ENCODE peak calls at places on chromosomes 5 and 9, in five cellular contexts. T is GM23248, W is GM23338, D is neural progenitor cell, K is HCT116. A is an unnamed sample.

GRCh38 chr5:152673601-152674000 is 268.5 kb upstream of the NMUR2 start:
- DNase-seq in D (no peak), T (no peak), W (no peak), K (no peak), A (peak; percentile 7)

GRCh38 chr5:106121972-106122605 is 1548.6 kb downstream of the EFNA5 start:
- DNase-seq in D (peak; percentile 22), T (peak; percentile 46), K (peak; percentile 8), W (peak; percentile 66), A (peak; percentile 9)

GRCh38 chr5:150461231-150461630 is 11.7 kb upstream of the RPS14 start:
- DNase-seq in W (peak; percentile 42), T (no peak), K (no peak), D (no peak), A (peak; percentile 37)

GRCh38 chr9:121499427-121500164 is at the start of gene GGTA1:
- DNase-seq in W (peak; percentile 67), K (no peak), D (peak; percentile 84), T (peak; percentile 77), A (peak; percentile 81)

GRCh38 chr9:935348-935965 is 41.0 kb upstream of the DMRT3 start:
- DNase-seq in W (no peak), D (no peak), K (no peak), T (peak; percentile 41), A (peak; percentile 33)

GRCh38 chr9:93093449-93094293 is 2.3 kb upstream of the CARD19 start:
- DNase-seq in W (no peak), D (no peak), K (no peak), T (no peak), A (peak; percentile 47)

GRCh38 chr5:179316961-179317360 is 28.3 kb downstream of the ADAMTS2 start:
- DNase-seq in W (no peak), D (no peak), K (no peak), T (no peak), A (no peak)

GRCh38 chr9:1462626-1463308 is 412.6 kb downstream of the DMRT2 start:
- DNase-seq in K (no peak), T (no peak), D (no peak), W (no peak), A (no peak)

GRCh38 chr9:134855900-134856377 is 24.7 kb upstream of the FCN2 start:
- DNase-seq in D (no peak), T (no peak), K (no peak), W (no peak), A (no peak)

GRCh38 chr9:14752271-14752670 is 29.7 kb upstream of the CER1 start:
- DNase-seq in W (no peak), D (no peak), T (no peak), K (no peak), A (no peak)

GRCh38 chr9:89815061-89815902 is 210.5 kb downstream of the GADD45G start:
- DNase-seq in D (no peak), T (no peak), K (no peak), W (no peak), A (no peak)

GRCh38 chr9:85941617-85941930 is 628 bp downstream of the NAA35 start:
- DNase-seq in T (peak; percentile 53), K (no peak), D (no peak), W (peak; percentile 55), A (no peak)

GRCh38 chr5:143646961-143647360 is 165.0 kb upstream of the HMHB1 start:
- DNase-seq in K (no peak), W (no peak), T (no peak), D (no peak), A (no peak)

GRCh38 chr5:88021141-88021540 is 247.5 kb downstream of the TMEM161B start:
- DNase-seq in T (no peak), K (no peak), W (peak; percentile 20), D (no peak), A (no peak)

GRCh38 chr5:83095973-83096539 is 18.7 kb downstream of the XRCC4 start:
- DNase-seq in T (peak; percentile 94), D (no peak), K (peak; percentile 74), W (no peak), A (peak; percentile 67)

GRCh38 chr9:73347720-73348119 is 196.1 kb downstream of the ANXA1 start:
- DNase-seq in W (no peak), K (no peak), D (no peak), T (no peak), A (no peak)

GRCh38 chr5:138438003-138438723 is 694 bp upstream of the REEP2 start:
- DNase-seq in T (no peak), D (peak; percentile 33), W (no peak), K (no peak), A (no peak)

GRCh38 chr9:15697459-15697858 is 144.6 kb downstream of the CCDC171 start:
- DNase-seq in K (no peak), D (no peak), W (no peak), T (peak; percentile 84), A (no peak)

GRCh38 chr9:124030969-124031451 is 19.4 kb downstream of the LHX2 start:
- DNase-seq in W (no peak), T (peak; percentile 54), K (no peak), D (no peak), A (no peak)

GRCh38 chr5:140925806-140926205 is 293 bp upstream of the PCDHAC1 start:
- DNase-seq in D (no peak), K (no peak), T (no peak), W (peak; percentile 54), A (no peak)

GRCh38 chr9:132163876-132164603 is 2.2 kb downstream of the NTNG2 start:
- DNase-seq in T (no peak), W (peak; percentile 63), K (no peak), D (peak; percentile 67), A (no peak)

GRCh38 chr5:170597109-170597741 is 93.4 kb downstream of the KCNIP1 start:
- DNase-seq in K (no peak), T (peak; percentile 96), W (no peak), D (no peak), A (peak; percentile 38)

GRCh38 chr5:157828031-157828948 is 30.7 kb downstream of the CLINT1 start:
- DNase-seq in K (no peak), W (no peak), D (no peak), T (no peak), A (no peak)

GRCh38 chr9:98930792-98931191 is 12.9 kb upstream of the COL15A1 start:
- DNase-seq in K (no peak), W (no peak), D (peak; percentile 22), T (no peak), A (no peak)

GRCh38 chr5:102959055-102959454 is 160.9 kb downstream of the GIN1 start:
- DNase-seq in D (no peak), K (peak; percentile 92), W (no peak), T (peak; percentile 95), A (peak; percentile 7)

GRCh38 chr9:134661791-134662142 is 20.2 kb downstream of the COL5A1 start:
- DNase-seq in T (peak; percentile 98), D (no peak), W (no peak), K (no peak), A (peak; percentile 69)

GRCh38 chr5:14917719-14918118 is 46.1 kb upstream of the ANKH start:
- DNase-seq in T (peak; percentile 70), K (no peak), D (no peak), W (no peak), A (no peak)

GRCh38 chr9:74760031-74760700 is 127.6 kb downstream of the TRPM6 start:
- DNase-seq in D (no peak), T (peak; percentile 90), K (no peak), W (no peak), A (no peak)

GRCh38 chr5:20224046-20224445 is 236.0 kb upstream of the CDH18 start:
- DNase-seq in W (no peak), K (no peak), T (no peak), D (no peak), A (no peak)

GRCh38 chr9:22098636-22099332 is 89.7 kb upstream of the CDKN2B start:
- DNase-seq in D (no peak), T (no peak), K (no peak), W (no peak), A (peak; percentile 46)
- TF ChIP-seq EZH2phosphoT487 in D (no peak), T (no peak), K (no peak), W (no peak), A (no peak)

GRCh38 chr5:60493372-60493771 is 206.6 kb downstream of the DEPDC1B start:
- DNase-seq in W (no peak), K (no peak), D (no peak), T (no peak), A (no peak)
- H3K4me3 ChIP-seq in W (no peak overlapping the region), K (no peak overlapping the region), D (no peak overlapping the region), T (no peak overlapping the region), A (no peak overlapping the region)

DNA sequence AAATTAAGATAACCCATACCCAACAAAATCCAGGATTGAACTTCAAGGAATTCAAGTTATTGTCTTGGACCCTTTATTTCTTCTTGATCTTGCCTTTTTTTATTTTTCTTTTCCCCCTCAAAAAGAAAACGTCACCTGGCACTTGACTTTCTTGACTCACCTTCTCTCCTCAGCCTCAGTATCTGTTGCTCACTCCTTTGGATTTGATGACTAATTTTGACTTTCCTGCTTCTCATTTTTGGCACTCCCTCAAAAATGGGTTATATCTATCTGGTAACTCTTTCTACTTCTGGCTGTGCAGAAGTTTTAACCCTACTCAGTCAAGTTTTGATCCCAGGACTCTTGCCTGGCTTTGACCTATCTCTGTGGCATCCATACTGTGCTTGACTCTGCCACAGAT is 66.6 kb upstream of the SPATA31D4 start:
- DNase-seq in W (no peak), D (no peak), K (no peak), T (peak; percentile 89), A (no peak)
- H3K4me2 ChIP-seq in W (no peak overlapping the region), D (no peak overlapping the region), K (peak overlapping the region; percentile 42), T (no peak overlapping the region), A (no peak overlapping the region)

GRCh38 chr9:6133346-6134063 is 82.1 kb upstream of the IL33 start:
- DNase-seq in T (peak; percentile 17), K (no peak), D (no peak), W (no peak), A (no peak)
- TF ChIP-seq EZH2phosphoT487 in T (no peak), K (no peak), D (no peak), W (no peak), A (no peak)

GRCh38 chr9:127876764-127877562 is 512 bp downstream of the AK1 start:
- DNase-seq in K (no peak), T (peak; percentile 52), W (no peak), D (no peak), A (no peak)

GRCh38 chr9:127873886-127874285 is 3.6 kb downstream of the AK1 start:
- DNase-seq in T (peak; percentile 74), W (no peak), K (no peak), D (no peak), A (no peak)

GRCh38 chr9:127874301-127875216 is 2.9 kb downstream of the AK1 start:
- DNase-seq in D (no peak), T (peak; percentile 66), W (no peak), K (no peak), A (no peak)

GRCh38 chr9:127876026-127876763 is 1.3 kb downstream of the AK1 start:
- DNase-seq in K (no peak), W (no peak), T (no peak), D (no peak), A (no peak)

DNA sequence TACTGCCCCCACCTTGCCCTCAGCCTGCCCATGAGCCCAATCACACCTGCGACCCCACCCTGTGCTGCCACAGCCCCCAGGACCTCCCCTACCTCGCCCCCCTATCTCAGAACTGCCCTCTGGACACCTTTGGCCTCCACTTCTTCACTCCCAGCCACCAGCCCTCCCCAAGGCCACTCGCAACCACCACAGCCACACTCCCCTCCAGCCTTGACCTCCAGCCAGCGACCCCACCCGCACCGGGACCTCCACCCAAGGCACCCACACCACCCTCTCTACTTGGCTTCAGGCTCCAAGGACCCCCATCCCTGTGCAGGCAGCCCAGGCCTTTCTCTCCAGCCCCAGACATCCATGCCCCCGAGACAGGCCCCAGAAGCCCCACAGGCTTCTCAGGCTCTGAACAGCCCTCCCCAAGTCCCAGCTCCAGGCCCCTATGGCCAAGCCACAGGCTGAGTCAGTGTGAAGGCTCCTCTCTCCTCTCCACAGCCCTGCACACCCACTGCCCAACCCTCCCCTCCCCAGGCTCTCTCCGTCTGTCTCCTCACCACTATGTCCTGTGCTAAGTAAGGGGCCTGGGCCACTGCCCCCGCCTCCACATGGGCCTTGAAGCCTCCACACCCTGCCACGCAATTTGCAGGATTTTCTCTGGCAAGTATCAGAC is 2.0 kb downstream of the AK1 start:
- DNase-seq in D (no peak), W (no peak), T (peak; percentile 79), K (no peak), A (peak; percentile 53)
- H3K4me3 ChIP-seq in D (no peak overlapping the region), W (no peak overlapping the region), T (peak overlapping the region; percentile 41), K (no peak overlapping the region), A (no peak overlapping the region)

A was measured in hepatocyte.